ENCODE peak calls at places on chromosome 21, in eight cellular contexts. One of them, this sample, is unnamed.
A peak's percentile ranks its signal among the peaks of the same experiment; 100 is the strongest.

GRCh38 chr21:38802050-38803026 is 3.4 kb upstream of the ETS2 start:
- DNase-seq in PC-3: peak; percentile 96
- DNase-seq in brain microvascular endothelial cell: no peak
- DNase-seq in cardiac fibroblast: no peak
- DNase-seq in spleen: no peak
- DNase-seq in coronary artery: peak; percentile 68
- DNase-seq in pancreas: no peak
- DNase-seq in fibroblast of pulmonary artery: no peak
- DNase-seq in this sample: no peak

GRCh38 chr21:26572668-26573381 is at the start of gene CYYR1:
- DNase-seq in coronary artery: no peak
- DNase-seq in fibroblast of pulmonary artery: no peak
- DNase-seq in spleen: peak; percentile 87
- DNase-seq in PC-3: no peak
- DNase-seq in cardiac fibroblast: peak; percentile 3
- DNase-seq in brain microvascular endothelial cell: no peak
- DNase-seq in pancreas: peak; percentile 58
- DNase-seq in this sample: peak; percentile 33

GRCh38 chr21:23858878-23859277 is 1748.4 kb downstream of the MRPL39 start:
- DNase-seq in pancreas: no peak
- DNase-seq in spleen: no peak
- DNase-seq in fibroblast of pulmonary artery: no peak
- DNase-seq in PC-3: no peak
- DNase-seq in cardiac fibroblast: no peak
- DNase-seq in brain microvascular endothelial cell: no peak
- DNase-seq in coronary artery: no peak
- DNase-seq in this sample: no peak

GRCh38 chr21:26842976-26843911 is 2.0 kb downstream of the ADAMTS1 start:
- DNase-seq in brain microvascular endothelial cell: peak; percentile 96
- DNase-seq in coronary artery: peak; percentile 97
- DNase-seq in PC-3: peak; percentile 96
- DNase-seq in cardiac fibroblast: peak; percentile 98
- DNase-seq in spleen: peak; percentile 80
- DNase-seq in pancreas: peak; percentile 90
- DNase-seq in fibroblast of pulmonary artery: peak; percentile 97
- DNase-seq in this sample: peak; percentile 97

GRCh38 chr21:27954806-27955205 is 987.9 kb upstream of the ADAMTS5 start:
- DNase-seq in pancreas: no peak
- DNase-seq in spleen: no peak
- DNase-seq in fibroblast of pulmonary artery: no peak
- DNase-seq in cardiac fibroblast: no peak
- DNase-seq in brain microvascular endothelial cell: no peak
- DNase-seq in coronary artery: no peak
- DNase-seq in PC-3: no peak
- DNase-seq in this sample: no peak

GRCh38 chr21:27796106-27796505 is 829.2 kb upstream of the ADAMTS5 start:
- DNase-seq in coronary artery: no peak
- DNase-seq in PC-3: no peak
- DNase-seq in spleen: no peak
- DNase-seq in brain microvascular endothelial cell: no peak
- DNase-seq in pancreas: no peak
- DNase-seq in cardiac fibroblast: peak; percentile 79
- DNase-seq in fibroblast of pulmonary artery: peak; percentile 52
- DNase-seq in this sample: no peak

GRCh38 chr21:43925096-43925481 is 60.1 kb downstream of the AGPAT3 start:
- DNase-seq in cardiac fibroblast: no peak
- DNase-seq in PC-3: no peak
- DNase-seq in brain microvascular endothelial cell: no peak
- DNase-seq in coronary artery: no peak
- DNase-seq in pancreas: no peak
- DNase-seq in spleen: no peak
- DNase-seq in fibroblast of pulmonary artery: no peak
- DNase-seq in this sample: no peak

GRCh38 chr21:25564349-25564948 is 42.8 kb downstream of the MRPL39 start:
- DNase-seq in PC-3: no peak
- DNase-seq in brain microvascular endothelial cell: no peak
- DNase-seq in pancreas: no peak
- DNase-seq in fibroblast of pulmonary artery: no peak
- DNase-seq in spleen: no peak
- DNase-seq in cardiac fibroblast: no peak
- DNase-seq in coronary artery: no peak
- DNase-seq in this sample: no peak

GRCh38 chr21:26874347-26874746 is 29.1 kb upstream of the ADAMTS1 start:
- DNase-seq in spleen: no peak
- DNase-seq in PC-3: no peak
- DNase-seq in pancreas: no peak
- DNase-seq in fibroblast of pulmonary artery: no peak
- DNase-seq in brain microvascular endothelial cell: no peak
- DNase-seq in cardiac fibroblast: no peak
- DNase-seq in coronary artery: no peak
- DNase-seq in this sample: no peak

GRCh38 chr21:16454371-16454770 is 724.6 kb downstream of the USP25 start:
- DNase-seq in PC-3: no peak
- DNase-seq in cardiac fibroblast: peak; percentile 44
- DNase-seq in fibroblast of pulmonary artery: peak; percentile 51
- DNase-seq in coronary artery: no peak
- DNase-seq in pancreas: no peak
- DNase-seq in brain microvascular endothelial cell: no peak
- DNase-seq in spleen: no peak
- DNase-seq in this sample: no peak

GRCh38 chr21:35573472-35574389 is 486.6 kb downstream of the SETD4 start:
- DNase-seq in brain microvascular endothelial cell: no peak
- DNase-seq in pancreas: no peak
- DNase-seq in cardiac fibroblast: no peak
- DNase-seq in spleen: no peak
- DNase-seq in coronary artery: no peak
- DNase-seq in PC-3: no peak
- DNase-seq in fibroblast of pulmonary artery: peak; percentile 56
- DNase-seq in this sample: no peak

GRCh38 chr21:28431527-28432200 is 561.0 kb downstream of the LTN1 start:
- DNase-seq in fibroblast of pulmonary artery: peak; percentile 18
- DNase-seq in PC-3: peak; percentile 34
- DNase-seq in brain microvascular endothelial cell: no peak
- DNase-seq in coronary artery: no peak
- DNase-seq in spleen: no peak
- DNase-seq in cardiac fibroblast: peak; percentile 88
- DNase-seq in pancreas: no peak
- DNase-seq in this sample: no peak

GRCh38 chr21:25887166-25887565 is 152.4 kb downstream of the GABPA start:
- DNase-seq in fibroblast of pulmonary artery: no peak
- DNase-seq in pancreas: no peak
- DNase-seq in brain microvascular endothelial cell: no peak
- DNase-seq in cardiac fibroblast: peak; percentile 31
- DNase-seq in spleen: no peak
- DNase-seq in coronary artery: no peak
- DNase-seq in PC-3: peak; percentile 19
- DNase-seq in this sample: no peak

GRCh38 chr21:29018540-29018939 is 609 bp downstream of the RWDD2B start:
- DNase-seq in spleen: no peak
- DNase-seq in PC-3: peak; percentile 20
- DNase-seq in pancreas: no peak
- DNase-seq in cardiac fibroblast: peak; percentile 39
- DNase-seq in brain microvascular endothelial cell: no peak
- DNase-seq in fibroblast of pulmonary artery: peak; percentile 19
- DNase-seq in coronary artery: no peak
- DNase-seq in this sample: no peak

GRCh38 chr21:44902268-44903053 is 18.2 kb downstream of the ITGB2 start:
- DNase-seq in spleen: peak; percentile 76
- DNase-seq in pancreas: peak; percentile 47
- DNase-seq in brain microvascular endothelial cell: no peak
- DNase-seq in PC-3: no peak
- DNase-seq in cardiac fibroblast: no peak
- DNase-seq in fibroblast of pulmonary artery: no peak
- DNase-seq in coronary artery: no peak
- DNase-seq in this sample: no peak

GRCh38 chr21:38831526-38832467 is 26.1 kb downstream of the ETS2 start:
- DNase-seq in spleen: no peak
- DNase-seq in cardiac fibroblast: peak; percentile 100
- DNase-seq in brain microvascular endothelial cell: peak; percentile 96
- DNase-seq in fibroblast of pulmonary artery: peak; percentile 100
- DNase-seq in PC-3: peak; percentile 81
- DNase-seq in pancreas: no peak
- DNase-seq in coronary artery: peak; percentile 86
- DNase-seq in this sample: peak; percentile 76

GRCh38 chr21:16797530-16797929 is 715.3 kb upstream of the CXADR start:
- DNase-seq in spleen: no peak
- DNase-seq in coronary artery: no peak
- DNase-seq in pancreas: no peak
- DNase-seq in fibroblast of pulmonary artery: no peak
- DNase-seq in brain microvascular endothelial cell: no peak
- DNase-seq in PC-3: no peak
- DNase-seq in cardiac fibroblast: no peak
- DNase-seq in this sample: no peak

GRCh38 chr21:18987515-18988026 is 584.0 kb upstream of the TMPRSS15 start:
- DNase-seq in cardiac fibroblast: no peak
- DNase-seq in coronary artery: no peak
- DNase-seq in pancreas: no peak
- DNase-seq in brain microvascular endothelial cell: no peak
- DNase-seq in PC-3: no peak
- DNase-seq in fibroblast of pulmonary artery: no peak
- DNase-seq in spleen: no peak
- DNase-seq in this sample: no peak

GRCh38 chr21:36263797-36264196 is 56.2 kb upstream of the MORC3 start:
- DNase-seq in pancreas: no peak
- DNase-seq in coronary artery: no peak
- DNase-seq in spleen: peak; percentile 74
- DNase-seq in cardiac fibroblast: no peak
- DNase-seq in fibroblast of pulmonary artery: no peak
- DNase-seq in brain microvascular endothelial cell: no peak
- DNase-seq in PC-3: no peak
- DNase-seq in this sample: no peak

GRCh38 chr21:17708541-17709265 is 96.0 kb upstream of the BTG3 start:
- DNase-seq in fibroblast of pulmonary artery: no peak
- DNase-seq in brain microvascular endothelial cell: no peak
- DNase-seq in coronary artery: no peak
- DNase-seq in cardiac fibroblast: no peak
- DNase-seq in pancreas: no peak
- DNase-seq in PC-3: no peak
- DNase-seq in spleen: no peak
- DNase-seq in this sample: no peak

DNA sequence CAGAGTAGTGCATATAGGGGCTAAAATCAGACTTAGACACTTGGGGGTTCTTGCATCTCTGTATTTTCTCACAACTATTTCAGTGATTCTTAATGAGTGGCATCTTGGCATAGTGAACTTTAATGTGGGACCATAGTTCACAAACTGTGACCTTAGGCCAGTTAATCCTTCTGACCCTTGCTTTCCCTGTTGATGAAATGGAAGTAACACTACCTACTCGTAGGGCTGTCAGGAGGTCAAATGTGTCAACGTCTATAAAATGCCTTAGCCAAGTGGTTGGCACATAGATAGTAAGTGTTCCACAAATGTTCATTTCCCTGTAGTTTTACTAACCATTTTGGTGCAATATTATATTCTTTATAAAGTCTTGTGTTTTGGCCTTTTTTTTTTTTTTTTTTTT is 49.4 kb downstream of the DYRK1A start:
- DNase-seq in pancreas: no peak
- DNase-seq in cardiac fibroblast: no peak
- DNase-seq in spleen: no peak
- DNase-seq in coronary artery: no peak
- DNase-seq in fibroblast of pulmonary artery: no peak
- DNase-seq in brain microvascular endothelial cell: no peak
- DNase-seq in PC-3: no peak
- DNase-seq in this sample: no peak
- H3K4me3 ChIP-seq in pancreas: no peak overlapping the region
- H3K4me3 ChIP-seq in cardiac fibroblast: no peak overlapping the region
- H3K4me3 ChIP-seq in spleen: no peak overlapping the region
- H3K4me3 ChIP-seq in coronary artery: no peak overlapping the region
- H3K4me3 ChIP-seq in fibroblast of pulmonary artery: no peak overlapping the region
- H3K4me3 ChIP-seq in brain microvascular endothelial cell: no peak overlapping the region
- H3K4me3 ChIP-seq in PC-3: no peak overlapping the region
- H3K4me3 ChIP-seq in this sample: no peak overlapping the region

GRCh38 chr21:41616063-41616591 is 108.2 kb upstream of the TMPRSS2 start:
- DNase-seq in spleen: no peak
- DNase-seq in fibroblast of pulmonary artery: peak; percentile 80
- DNase-seq in PC-3: peak; percentile 42
- DNase-seq in brain microvascular endothelial cell: peak; percentile 34
- DNase-seq in cardiac fibroblast: peak; percentile 75
- DNase-seq in pancreas: no peak
- DNase-seq in coronary artery: peak; percentile 84
- DNase-seq in this sample: peak; percentile 92
- H3K4me3 ChIP-seq in spleen: no peak overlapping the region
- H3K4me3 ChIP-seq in fibroblast of pulmonary artery: no peak overlapping the region
- H3K4me3 ChIP-seq in PC-3: no peak overlapping the region
- H3K4me3 ChIP-seq in brain microvascular endothelial cell: no peak overlapping the region
- H3K4me3 ChIP-seq in cardiac fibroblast: no peak overlapping the region
- H3K4me3 ChIP-seq in pancreas: no peak overlapping the region
- H3K4me3 ChIP-seq in coronary artery: peak overlapping the region; percentile 15
- H3K4me3 ChIP-seq in this sample: no peak overlapping the region

DNA sequence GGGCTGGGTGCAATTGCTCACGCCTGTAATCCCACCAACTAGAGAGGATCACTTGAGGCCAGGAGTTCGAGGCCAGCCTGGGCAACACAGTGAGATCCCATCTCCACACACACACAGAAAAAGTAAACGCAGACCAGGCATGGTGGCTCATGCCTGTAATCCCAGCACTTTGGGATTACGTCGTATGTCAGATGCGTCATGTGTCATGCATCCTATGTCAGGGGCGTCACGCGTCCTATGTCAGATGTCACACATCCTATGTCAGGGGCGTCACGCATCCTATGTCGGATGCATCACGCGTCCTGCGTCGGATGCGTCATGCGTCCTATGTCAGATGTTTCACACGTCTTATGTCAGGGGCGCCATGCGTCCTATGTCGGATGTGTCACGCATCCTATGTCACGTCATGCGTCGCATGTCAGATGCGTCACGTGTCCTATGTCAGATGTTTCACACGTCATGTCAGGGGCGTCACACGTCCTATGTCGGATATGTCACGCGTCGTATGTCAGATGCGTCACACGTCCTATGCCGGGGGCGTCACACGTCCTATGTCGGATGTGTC is 1.5 kb downstream of the MRAP start:
- DNase-seq in fibroblast of pulmonary artery: no peak
- DNase-seq in pancreas: no peak
- DNase-seq in spleen: peak; percentile 37
- DNase-seq in coronary artery: peak; percentile 14
- DNase-seq in cardiac fibroblast: no peak
- DNase-seq in brain microvascular endothelial cell: no peak
- DNase-seq in PC-3: no peak
- DNase-seq in this sample: no peak
- H3K4me3 ChIP-seq in fibroblast of pulmonary artery: no peak overlapping the region
- H3K4me3 ChIP-seq in pancreas: no peak overlapping the region
- H3K4me3 ChIP-seq in spleen: no peak overlapping the region
- H3K4me3 ChIP-seq in coronary artery: no peak overlapping the region
- H3K4me3 ChIP-seq in cardiac fibroblast: no peak overlapping the region
- H3K4me3 ChIP-seq in brain microvascular endothelial cell: no peak overlapping the region
- H3K4me3 ChIP-seq in PC-3: no peak overlapping the region
- H3K4me3 ChIP-seq in this sample: no peak overlapping the region

DNA sequence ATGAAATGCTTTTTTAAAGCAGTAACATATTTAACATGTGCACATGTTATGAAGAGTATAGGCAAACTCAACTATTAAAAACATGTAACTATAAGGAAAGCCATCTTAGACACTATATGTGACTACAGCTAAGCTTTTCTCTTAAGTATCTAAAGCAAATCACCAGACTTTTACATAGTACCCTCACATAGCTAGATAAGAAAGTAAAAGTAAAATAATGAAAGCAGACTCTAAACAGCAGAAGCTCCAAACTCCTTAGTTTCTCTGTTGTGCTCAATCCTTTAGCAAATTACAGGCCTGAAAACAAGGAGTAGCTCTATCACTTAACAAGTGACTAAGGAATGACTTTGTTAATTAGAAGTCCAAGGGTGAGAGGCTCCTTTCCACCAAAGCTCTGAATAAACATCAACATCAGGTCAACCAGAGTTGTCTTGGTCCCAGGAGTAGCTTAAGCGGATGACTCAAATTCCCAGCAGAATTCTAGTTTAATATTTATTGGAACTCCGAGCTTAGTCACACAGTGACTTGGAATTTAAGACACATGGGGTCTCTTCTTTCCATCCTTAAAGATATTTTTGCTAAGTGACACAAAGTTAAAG is 6.0 kb downstream of the NRIP1 start:
- DNase-seq in spleen: no peak
- DNase-seq in PC-3: peak; percentile 88
- DNase-seq in fibroblast of pulmonary artery: peak; percentile 48
- DNase-seq in pancreas: no peak
- DNase-seq in brain microvascular endothelial cell: peak; percentile 52
- DNase-seq in cardiac fibroblast: peak; percentile 86
- DNase-seq in coronary artery: no peak
- DNase-seq in this sample: peak; percentile 14
- H3K4me3 ChIP-seq in spleen: no peak overlapping the region
- H3K4me3 ChIP-seq in PC-3: peak overlapping the region; percentile 85
- H3K4me3 ChIP-seq in fibroblast of pulmonary artery: peak overlapping the region; percentile 39
- H3K4me3 ChIP-seq in pancreas: no peak overlapping the region
- H3K4me3 ChIP-seq in brain microvascular endothelial cell: no peak overlapping the region
- H3K4me3 ChIP-seq in cardiac fibroblast: peak overlapping the region; percentile 28
- H3K4me3 ChIP-seq in coronary artery: no peak overlapping the region
- H3K4me3 ChIP-seq in this sample: peak overlapping the region; percentile 17